ENCODE peak calls at places on chromosomes 3 and 15, in seven cellular contexts. B, N, D, U, F, C and W are unnamed samples.

GRCh38 chr3:195612075-195612800 is 28.5 kb upstream of the APOD start:
- DNase-seq in C (no peak), D (no peak), F (no peak), U (no peak), N (no peak), B (no peak), W (peak)

GRCh38 chr3:100151024-100151707 is 36.9 kb upstream of the FILIP1L start:
- DNase-seq in B (no peak), F (no peak), U (no peak), C (no peak), D (no peak), N (no peak), W (no peak)

GRCh38 chr15:67879440-67880129 is 39.7 kb upstream of the RNU6-1 start:
- DNase-seq in B (no peak), C (no peak), N (no peak), D (no peak), U (no peak), F (no peak), W (no peak)

GRCh38 chr3:53715815-53716483 is 130.3 kb downstream of the CHDH start:
- DNase-seq in N (no peak), B (no peak), U (peak), C (no peak), F (no peak), D (peak), W (no peak)

GRCh38 chr15:49847436-49847835 is 226.6 kb downstream of the DTWD1 start:
- DNase-seq in D (no peak), F (no peak), N (no peak), C (no peak), B (no peak), U (peak), W (no peak)

GRCh38 chr3:134749802-134750553 is 45.1 kb upstream of the EPHB1 start:
- DNase-seq in U (no peak), F (no peak), N (no peak), C (no peak), B (no peak), D (no peak), W (no peak)

GRCh38 chr3:15345608-15346137 is 13.3 kb upstream of the SH3BP5 start:
- DNase-seq in C (no peak), B (no peak), U (no peak), F (no peak), N (no peak), D (no peak), W (no peak)

GRCh38 chr3:128432898-128433629 is 33.6 kb downstream of the DNAJB8 start:
- DNase-seq in N (peak), C (no peak), F (no peak), U (no peak), B (no peak), D (peak), W (no peak)

GRCh38 chr15:58597943-58598828 is 151.3 kb downstream of the ADAM10 start:
- DNase-seq in D (no peak), F (no peak), C (no peak), N (no peak), U (no peak), B (no peak), W (no peak)

GRCh38 chr3:105829229-105829628 is 39.6 kb downstream of the CBLB start:
- DNase-seq in D (peak), B (no peak), C (no peak), N (no peak), U (peak), F (peak), W (no peak)

GRCh38 chr3:168952551-168952950 is 711.0 kb downstream of the MECOM start:
- DNase-seq in C (no peak), D (peak), N (peak), F (no peak), U (peak), B (no peak), W (peak)

GRCh38 chr3:33075996-33076395 is 20.9 kb downstream of the GLB1 start:
- DNase-seq in F (no peak), B (no peak), C (no peak), U (peak), D (no peak), N (no peak), W (peak)